ENCODE peak calls at places on chromosome 22, in six cellular contexts. One of them, this sample, is unnamed.

GRCh38 chr22:38710866-38711265 is 5.1 kb downstream of the GTPBP1 start:
- DNase-seq in endodermal cell: no peak
- DNase-seq in heart left ventricle: no peak
- DNase-seq in left ventricle myocardium inferior: no peak
- DNase-seq in adrenal gland: no peak
- DNase-seq in BE2C: no peak
- DNase-seq in this sample: no peak

GRCh38 chr22:40509401-40510134 is 127.0 kb downstream of the MRTFA start:
- DNase-seq in BE2C: no peak
- DNase-seq in endodermal cell: no peak
- DNase-seq in adrenal gland: peak; percentile 83
- DNase-seq in heart left ventricle: no peak
- DNase-seq in left ventricle myocardium inferior: peak; percentile 50
- DNase-seq in this sample: peak; percentile 60

GRCh38 chr22:29206372-29207230 is 905 bp downstream of the EMID1 start:
- DNase-seq in BE2C: no peak
- DNase-seq in endodermal cell: no peak
- DNase-seq in left ventricle myocardium inferior: no peak
- DNase-seq in adrenal gland: no peak
- DNase-seq in heart left ventricle: no peak
- DNase-seq in this sample: no peak

GRCh38 chr22:29157759-29158535 is 47.7 kb upstream of the EMID1 start:
- DNase-seq in left ventricle myocardium inferior: no peak
- DNase-seq in adrenal gland: no peak
- DNase-seq in endodermal cell: peak; percentile 68
- DNase-seq in BE2C: no peak
- DNase-seq in heart left ventricle: no peak
- DNase-seq in this sample: no peak

GRCh38 chr22:40178417-40179409 is 988 bp downstream of the TNRC6B start:
- DNase-seq in endodermal cell: peak; percentile 71
- DNase-seq in BE2C: peak; percentile 46
- DNase-seq in left ventricle myocardium inferior: peak; percentile 28
- DNase-seq in adrenal gland: no peak
- DNase-seq in heart left ventricle: no peak
- DNase-seq in this sample: peak; percentile 57

GRCh38 chr22:33109532-33110148 is 51.5 kb upstream of the SYN3 start:
- DNase-seq in left ventricle myocardium inferior: no peak
- DNase-seq in BE2C: no peak
- DNase-seq in adrenal gland: no peak
- DNase-seq in endodermal cell: no peak
- DNase-seq in heart left ventricle: no peak
- DNase-seq in this sample: no peak

GRCh38 chr22:49969751-49970527 is 9.4 kb downstream of the PIM3 start:
- DNase-seq in left ventricle myocardium inferior: peak; percentile 13
- DNase-seq in adrenal gland: peak; percentile 55
- DNase-seq in endodermal cell: peak; percentile 47
- DNase-seq in BE2C: peak; percentile 15
- DNase-seq in heart left ventricle: peak; percentile 53
- DNase-seq in this sample: no peak

GRCh38 chr22:22593964-22594656 is 35.0 kb upstream of the PRAME start:
- DNase-seq in adrenal gland: peak; percentile 78
- DNase-seq in left ventricle myocardium inferior: no peak
- DNase-seq in endodermal cell: peak; percentile 82
- DNase-seq in heart left ventricle: peak; percentile 69
- DNase-seq in BE2C: peak; percentile 67
- DNase-seq in this sample: peak; percentile 64

GRCh38 chr22:23762866-23763578 is at the start of gene C22orf15:
- DNase-seq in left ventricle myocardium inferior: no peak
- DNase-seq in heart left ventricle: no peak
- DNase-seq in endodermal cell: peak; percentile 81
- DNase-seq in adrenal gland: no peak
- DNase-seq in BE2C: no peak
- DNase-seq in this sample: no peak

GRCh38 chr22:20509344-20510047 is 2.1 kb downstream of the MED15 start:
- DNase-seq in BE2C: no peak
- DNase-seq in endodermal cell: no peak
- DNase-seq in adrenal gland: peak; percentile 97
- DNase-seq in left ventricle myocardium inferior: peak; percentile 73
- DNase-seq in heart left ventricle: no peak
- DNase-seq in this sample: peak; percentile 68

GRCh38 chr22:28799125-28799833 is 1.1 kb downstream of the XBP1 start:
- DNase-seq in heart left ventricle: no peak
- DNase-seq in adrenal gland: peak; percentile 86
- DNase-seq in endodermal cell: no peak
- DNase-seq in BE2C: peak; percentile 40
- DNase-seq in left ventricle myocardium inferior: no peak
- DNase-seq in this sample: peak; percentile 44

GRCh38 chr22:50131894-50132293 is 38.6 kb upstream of the PANX2 start:
- DNase-seq in BE2C: no peak
- DNase-seq in endodermal cell: no peak
- DNase-seq in adrenal gland: no peak
- DNase-seq in left ventricle myocardium inferior: no peak
- DNase-seq in heart left ventricle: no peak
- DNase-seq in this sample: no peak

DNA sequence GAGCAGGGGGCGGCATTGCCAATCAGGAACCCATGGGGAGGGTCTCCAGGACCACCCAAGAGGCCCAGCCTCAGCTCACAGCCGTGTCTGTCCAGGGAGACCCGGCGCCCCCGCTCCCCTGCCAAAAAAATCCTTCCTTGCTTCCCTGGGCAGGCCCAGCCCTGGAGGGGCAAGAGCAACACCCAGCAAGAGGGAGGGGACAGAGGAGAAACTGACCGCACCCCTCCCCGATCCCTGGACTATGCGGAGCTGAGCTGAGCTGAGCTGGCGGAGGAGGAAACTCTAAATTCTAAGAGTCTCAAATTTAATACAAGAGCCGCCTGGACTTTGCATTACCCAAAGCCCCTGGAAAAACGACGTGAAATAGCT is 52.0 kb upstream of the SHISAL1 start:
- DNase-seq in BE2C: peak; percentile 3
- DNase-seq in heart left ventricle: peak; percentile 66
- DNase-seq in adrenal gland: no peak
- DNase-seq in left ventricle myocardium inferior: peak; percentile 34
- DNase-seq in endodermal cell: peak; percentile 41
- DNase-seq in this sample: no peak
- H3K4me1 ChIP-seq in BE2C: peaks cover 7% of the 10 kb centered on the region
- H3K4me1 ChIP-seq in heart left ventricle: peaks cover 37% of the 10 kb centered on the region
- H3K4me1 ChIP-seq in adrenal gland: peaks cover 10% of the 10 kb centered on the region
- H3K4me1 ChIP-seq in left ventricle myocardium inferior: peaks cover 66% of the 10 kb centered on the region
- H3K4me1 ChIP-seq in endodermal cell: no peaks in the 10 kb centered on the region
- H3K4me1 ChIP-seq in this sample: no peaks in the 10 kb centered on the region

GRCh38 chr22:48102581-48102980 is 1340.1 kb downstream of the TBC1D22A start:
- DNase-seq in adrenal gland: peak; percentile 25
- DNase-seq in BE2C: no peak
- DNase-seq in endodermal cell: no peak
- DNase-seq in heart left ventricle: no peak
- DNase-seq in left ventricle myocardium inferior: no peak
- DNase-seq in this sample: no peak

GRCh38 chr22:48100685-48101417 is 1338.4 kb downstream of the TBC1D22A start:
- DNase-seq in heart left ventricle: no peak
- DNase-seq in adrenal gland: peak; percentile 14
- DNase-seq in left ventricle myocardium inferior: no peak
- DNase-seq in BE2C: no peak
- DNase-seq in endodermal cell: no peak
- DNase-seq in this sample: no peak

GRCh38 chr22:48099671-48100070 is 1337.2 kb downstream of the TBC1D22A start:
- DNase-seq in BE2C: no peak
- DNase-seq in heart left ventricle: no peak
- DNase-seq in adrenal gland: peak; percentile 5
- DNase-seq in endodermal cell: peak; percentile 26
- DNase-seq in left ventricle myocardium inferior: no peak
- DNase-seq in this sample: no peak

GRCh38 chr22:48103126-48103875 is 1340.9 kb downstream of the TBC1D22A start:
- DNase-seq in left ventricle myocardium inferior: no peak
- DNase-seq in BE2C: no peak
- DNase-seq in heart left ventricle: no peak
- DNase-seq in endodermal cell: no peak
- DNase-seq in adrenal gland: peak; percentile 17
- DNase-seq in this sample: no peak

GRCh38 chr22:48101704-48102103 is 1339.3 kb downstream of the TBC1D22A start:
- DNase-seq in endodermal cell: no peak
- DNase-seq in adrenal gland: peak; percentile 34
- DNase-seq in BE2C: no peak
- DNase-seq in left ventricle myocardium inferior: no peak
- DNase-seq in heart left ventricle: no peak
- DNase-seq in this sample: no peak
- H3K4me1 ChIP-seq in endodermal cell: no peaks in the 10 kb centered on the region
- H3K4me1 ChIP-seq in adrenal gland: no peaks in the 10 kb centered on the region
- H3K4me1 ChIP-seq in BE2C: no peaks in the 10 kb centered on the region
- H3K4me1 ChIP-seq in left ventricle myocardium inferior: no peaks in the 10 kb centered on the region
- H3K4me1 ChIP-seq in heart left ventricle: no peaks in the 10 kb centered on the region
- H3K4me1 ChIP-seq in this sample: no peaks in the 10 kb centered on the region

GRCh38 chr22:25060522-25061071 is 108.1 kb downstream of the KIAA1671 start:
- DNase-seq in left ventricle myocardium inferior: no peak
- DNase-seq in adrenal gland: no peak
- DNase-seq in endodermal cell: no peak
- DNase-seq in BE2C: no peak
- DNase-seq in heart left ventricle: no peak
- DNase-seq in this sample: no peak
- H3K4me1 ChIP-seq in left ventricle myocardium inferior: peaks cover 21% of the 10 kb centered on the region
- H3K4me1 ChIP-seq in adrenal gland: no peaks in the 10 kb centered on the region
- H3K4me1 ChIP-seq in endodermal cell: no peaks in the 10 kb centered on the region
- H3K4me1 ChIP-seq in BE2C: peaks cover 3% of the 10 kb centered on the region
- H3K4me1 ChIP-seq in heart left ventricle: peaks cover 9% of the 10 kb centered on the region
- H3K4me1 ChIP-seq in this sample: no peaks in the 10 kb centered on the region

DNA sequence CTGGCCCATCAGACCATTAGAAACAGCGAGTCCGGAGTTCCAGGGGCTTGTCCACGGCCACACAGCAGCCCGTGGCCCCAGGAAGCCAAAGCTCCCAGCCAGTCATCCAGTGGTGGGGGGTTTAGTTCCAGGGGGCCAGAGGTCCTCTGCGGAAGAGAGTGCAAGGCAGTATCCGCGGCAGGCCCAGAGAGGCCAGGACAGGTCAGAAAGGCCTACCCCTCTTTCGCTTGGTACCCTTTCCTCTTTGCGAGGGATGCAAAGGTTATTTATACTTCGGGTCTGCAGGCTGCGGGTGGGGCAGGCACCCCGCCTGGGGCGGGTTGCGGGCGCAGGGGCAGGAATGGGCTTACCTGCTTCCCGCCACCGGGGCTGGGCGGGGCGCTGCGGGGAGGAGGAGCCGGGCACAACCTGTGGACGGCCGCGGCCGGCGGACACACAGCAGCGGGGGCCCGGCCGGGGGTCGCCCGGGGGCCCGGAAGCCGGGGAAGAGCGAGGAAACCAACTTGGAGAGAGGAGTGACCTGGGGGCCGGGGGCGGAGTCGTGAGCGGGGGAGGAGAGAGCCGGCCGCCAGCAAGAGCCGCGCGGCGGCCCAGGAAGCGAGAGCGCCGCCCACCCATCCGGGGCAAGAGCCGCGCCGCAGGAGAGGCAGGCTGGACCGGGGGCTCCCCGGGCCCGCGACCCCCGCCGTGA is at the start of gene SH3BP1:
- DNase-seq in endodermal cell: peak; percentile 89
- DNase-seq in left ventricle myocardium inferior: peak; percentile 68
- DNase-seq in BE2C: peak; percentile 67
- DNase-seq in heart left ventricle: peak; percentile 87
- DNase-seq in adrenal gland: no peak
- DNase-seq in this sample: no peak
- H3K4me1 ChIP-seq in endodermal cell: peaks cover 6% of the 10 kb centered on the region
- H3K4me1 ChIP-seq in left ventricle myocardium inferior: peaks cover 46% of the 10 kb centered on the region
- H3K4me1 ChIP-seq in BE2C: peaks cover 12% of the 10 kb centered on the region
- H3K4me1 ChIP-seq in heart left ventricle: peaks cover 31% of the 10 kb centered on the region
- H3K4me1 ChIP-seq in adrenal gland: peaks cover 43% of the 10 kb centered on the region
- H3K4me1 ChIP-seq in this sample: peaks cover 40% of the 10 kb centered on the region

DNA sequence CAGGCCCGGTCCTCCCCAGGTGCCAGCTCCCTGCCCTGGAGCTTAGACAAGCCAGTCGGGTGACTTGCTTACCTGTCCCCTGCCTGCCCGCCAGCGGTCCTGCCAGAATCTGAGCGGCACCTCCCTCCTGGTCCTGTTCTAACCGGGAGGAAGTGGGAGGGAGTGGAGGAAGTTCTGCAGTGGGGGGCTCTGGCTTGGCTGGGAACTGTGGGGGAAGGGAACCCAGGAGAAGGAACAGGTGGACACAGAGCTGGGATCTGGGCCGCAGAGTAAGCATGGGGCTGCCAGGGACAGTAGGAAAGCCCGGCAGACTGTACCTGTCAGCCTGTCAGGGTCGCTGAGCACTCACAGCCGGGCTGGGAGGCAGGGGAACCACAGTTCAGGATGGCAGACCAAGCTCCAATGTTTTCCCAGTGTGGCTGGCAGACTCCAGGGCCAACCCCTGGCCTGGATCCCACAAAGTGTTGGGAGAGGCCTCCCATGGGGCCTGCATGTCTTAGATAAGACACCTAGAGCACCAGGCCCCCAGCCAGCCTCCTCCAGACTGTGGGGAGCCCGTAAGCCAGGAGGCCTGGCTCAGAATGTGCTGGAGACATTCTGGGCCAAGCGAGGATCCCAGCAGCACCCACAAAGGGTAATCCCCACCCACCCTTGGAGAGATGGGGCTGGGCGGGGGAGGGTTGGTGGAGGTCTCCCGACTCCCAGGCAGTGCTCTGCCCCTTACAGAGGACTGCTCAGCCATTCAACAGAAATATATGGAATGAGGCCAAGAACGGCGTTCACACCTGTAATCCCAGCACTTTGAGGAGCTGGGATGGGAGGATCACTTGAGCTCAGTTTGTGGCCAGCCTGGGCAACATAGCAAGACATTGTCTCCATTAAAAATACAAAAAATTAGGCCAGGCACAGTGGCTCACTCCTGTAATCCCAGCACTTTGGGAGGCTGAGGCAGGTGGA is 2.3 kb downstream of the CYB5R3 start:
- DNase-seq in adrenal gland: peak; percentile 87
- DNase-seq in left ventricle myocardium inferior: peak; percentile 83
- DNase-seq in BE2C: peak; percentile 80
- DNase-seq in endodermal cell: no peak
- DNase-seq in heart left ventricle: peak; percentile 84
- DNase-seq in this sample: peak; percentile 84
- H3K4me1 ChIP-seq in adrenal gland: peaks cover 71% of the 10 kb centered on the region
- H3K4me1 ChIP-seq in left ventricle myocardium inferior: peaks cover 76% of the 10 kb centered on the region
- H3K4me1 ChIP-seq in BE2C: peaks cover 14% of the 10 kb centered on the region
- H3K4me1 ChIP-seq in endodermal cell: peaks cover 5% of the 10 kb centered on the region
- H3K4me1 ChIP-seq in heart left ventricle: peaks cover 73% of the 10 kb centered on the region
- H3K4me1 ChIP-seq in this sample: peaks cover 69% of the 10 kb centered on the region

This sample was measured in testis.